ENCODE peak calls at places on chromosome X, in nine cellular contexts. X, K, H, N, P, L, Y, T and U are unnamed samples.
A peak's percentile ranks its signal among the peaks of the same experiment; 100 is the strongest.

GRCh38 chrX:109629310-109629709 is 4.3 kb upstream of the KCNE5 start:
- DNase-seq in H (no peak), P (no peak), K (no peak), Y (no peak), L (peak; percentile 30), T (no peak), X (no peak), N (no peak), U (no peak)

GRCh38 chrX:46015653-46016052 is 529.6 kb downstream of the ZNF674 start:
- DNase-seq in N (no peak), T (no peak), L (no peak), P (no peak), H (no peak), K (no peak), X (no peak), Y (no peak), U (no peak)

GRCh38 chrX:132226169-132226568 is 6.9 kb upstream of the RAP2C start:
- DNase-seq in P (no peak), L (peak; percentile 41), H (no peak), K (no peak), N (no peak), T (no peak), X (no peak), Y (no peak), U (peak; percentile 33)

GRCh38 chrX:85004255-85004654 is 578 bp downstream of the APOOL start:
- DNase-seq in K (no peak), Y (peak; percentile 1), N (no peak), H (no peak), L (peak; percentile 38), T (no peak), P (no peak), X (no peak), U (peak; percentile 57)

GRCh38 chrX:19381326-19381725 is 37.6 kb downstream of the PDHA1 start:
- DNase-seq in X (no peak), Y (no peak), T (no peak), N (no peak), P (no peak), L (no peak), K (no peak), H (no peak), U (no peak)

GRCh38 chrX:49960061-49960460 is 37.7 kb downstream of the CLCN5 start:
- DNase-seq in L (no peak), Y (no peak), P (no peak), X (no peak), H (no peak), K (peak; percentile 1), N (no peak), T (no peak), U (no peak)

GRCh38 chrX:135112096-135112729 is 8.1 kb downstream of the ETDB start:
- DNase-seq in T (no peak), N (no peak), L (peak; percentile 53), X (no peak), P (peak; percentile 29), Y (peak; percentile 54), H (peak; percentile 4), K (no peak), U (peak; percentile 63)

GRCh38 chrX:112968351-112969133 is 127.9 kb upstream of the AMOT start:
- DNase-seq in P (peak; percentile 27), H (no peak), T (no peak), X (no peak), L (no peak), K (no peak), Y (peak; percentile 3), N (no peak), U (peak; percentile 19)